ENCODE peak calls at places on chromosomes 13 and 19, in eight cellular contexts. W, G, R, T, P, X, D and H are unnamed samples.

GRCh38 chr19:46901701-46902401 is 41.1 kb downstream of the ARHGAP35 start:
- DNase-seq in W (no peak), G (peak; percentile 61), R (no peak), T (no peak), P (no peak), X (no peak), D (no peak), H (no peak)

GRCh38 chr13:54162069-54162468 is 1133.5 kb downstream of the OLFM4 start:
- DNase-seq in W (peak; percentile 4), G (no peak), R (no peak), T (no peak), P (no peak), X (no peak), D (no peak), H (no peak)

GRCh38 chr19:53768401-53768800 is 55.7 kb downstream of the NLRP12 start:
- DNase-seq in W (no peak), G (no peak), R (no peak), T (no peak), P (no peak), X (no peak), D (no peak), H (peak; percentile 38)

GRCh38 chr13:83452292-83452950 is 429.9 kb downstream of the SLITRK1 start:
- DNase-seq in W (no peak), G (no peak), R (no peak), T (no peak), P (peak; percentile 4), X (no peak), D (no peak), H (no peak)

GRCh38 chr13:98746968-98747367 is 5.5 kb downstream of the SLC15A1 start:
- DNase-seq in W (no peak), G (no peak), R (peak; percentile 14), T (no peak), P (no peak), X (no peak), D (peak; percentile 36), H (no peak)

GRCh38 chr19:18058208-18059009 is 28.3 kb downstream of the IL12RB1 start:
- DNase-seq in W (peak; percentile 73), G (peak; percentile 31), R (peak; percentile 93), T (peak; percentile 94), P (peak; percentile 85), X (peak; percentile 74), D (peak; percentile 81), H (peak; percentile 98)

GRCh38 chr19:43525836-43526771 is 897 bp downstream of the ETHE1 start:
- DNase-seq in W (no peak), G (no peak), R (peak; percentile 64), T (no peak), P (no peak), X (no peak), D (peak; percentile 86), H (peak; percentile 64)

GRCh38 chr19:6521718-6522646 is 8.8 kb upstream of the TNFSF9 start:
- DNase-seq in W (no peak), G (no peak), R (no peak), T (no peak), P (no peak), X (peak; percentile 84), D (peak; percentile 61), H (no peak)

GRCh38 chr19:47036233-47036651 is 12.2 kb downstream of the TMEM160 start:
- DNase-seq in W (peak; percentile 61), G (no peak), R (peak; percentile 62), T (no peak), P (no peak), X (no peak), D (peak; percentile 77), H (no peak)

GRCh38 chr13:86765462-86765861 is 905.7 kb upstream of the SLITRK5 start:
- DNase-seq in W (no peak), G (no peak), R (no peak), T (no peak), P (no peak), X (peak; percentile 31), D (no peak), H (no peak)

GRCh38 chr13:46183018-46183940 is 1.3 kb upstream of the LCP1 start:
- DNase-seq in W (no peak), G (no peak), R (no peak), T (no peak), P (no peak), X (no peak), D (no peak), H (no peak)

GRCh38 chr13:19772306-19772705 is 10.4 kb downstream of the PSPC1 start:
- DNase-seq in W (no peak), G (peak; percentile 20), R (peak; percentile 49), T (no peak), P (no peak), X (no peak), D (no peak), H (no peak)

GRCh38 chr19:49106648-49107135 is 7.5 kb upstream of the LIN7B start:
- DNase-seq in W (peak; percentile 76), G (no peak), R (peak; percentile 70), T (no peak), P (peak; percentile 62), X (peak; percentile 37), D (peak; percentile 61), H (peak; percentile 86)

GRCh38 chr13:101576452-101576851 is 124.0 kb downstream of the ITGBL1 start:
- DNase-seq in W (no peak), G (peak; percentile 54), R (peak; percentile 70), T (no peak), P (no peak), X (no peak), D (no peak), H (no peak)

GRCh38 chr13:26695360-26695705 is 65.3 kb downstream of the GPR12 start:
- DNase-seq in W (peak; percentile 44), G (no peak), R (no peak), T (peak; percentile 87), P (no peak), X (no peak), D (no peak), H (no peak)

GRCh38 chr19:46783670-46784069 is 4.7 kb downstream of the SLC1A5 start:
- DNase-seq in W (no peak), G (no peak), R (no peak), T (no peak), P (no peak), X (no peak), D (no peak), H (peak; percentile 26)

GRCh38 chr19:39024875-39025641 is 7.3 kb downstream of the FBXO27 start:
- DNase-seq in W (no peak), G (no peak), R (no peak), T (no peak), P (no peak), X (no peak), D (no peak), H (no peak)

DNA sequence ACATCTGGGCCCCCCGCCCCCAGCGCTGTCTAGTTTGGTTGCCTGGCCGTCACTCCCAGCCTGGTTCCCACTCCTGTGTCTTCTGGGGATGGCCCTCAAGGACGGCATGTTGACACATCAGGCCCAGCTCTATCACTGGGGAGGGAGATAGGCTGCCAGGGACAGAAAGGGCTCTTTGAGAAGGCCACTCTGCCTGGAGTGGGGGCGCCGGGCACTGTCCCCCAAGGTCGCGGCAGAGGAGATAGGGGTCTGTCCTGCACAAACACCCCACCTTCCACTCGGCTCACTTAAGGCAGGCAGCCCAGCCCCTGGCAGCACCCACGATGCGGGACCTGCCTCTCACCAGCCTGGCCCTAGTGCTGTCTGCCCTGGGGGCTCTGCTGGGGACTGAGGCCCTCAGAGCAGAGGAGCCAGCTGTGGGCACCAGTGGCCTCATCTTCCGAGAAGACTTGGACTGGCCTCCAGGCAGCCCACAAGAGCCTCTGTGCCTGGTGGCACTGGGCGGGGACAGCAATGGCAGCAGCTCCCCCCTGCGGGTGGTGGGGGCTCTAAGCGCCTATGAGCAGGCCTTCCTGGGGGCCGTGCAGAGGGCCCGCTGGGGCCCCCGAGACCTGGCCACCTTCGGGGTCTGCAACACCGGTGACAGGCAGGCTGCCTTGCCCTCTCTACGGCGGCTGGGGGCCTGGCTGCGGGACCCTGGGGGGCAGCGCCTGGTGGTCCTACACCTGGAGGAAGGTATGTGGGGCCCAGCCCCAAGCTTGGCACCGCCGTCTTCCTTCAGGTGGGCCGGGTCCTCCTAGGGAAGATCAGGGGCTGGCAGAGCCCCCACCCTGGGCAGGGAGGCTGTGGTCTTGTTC is at the start of gene AMH:
- DNase-seq in W (no peak), G (no peak), R (no peak), T (no peak), P (no peak), X (no peak), D (no peak), H (no peak)
- H3K27me3 ChIP-seq in W (no peaks in the 10 kb centered on the region), G (peaks cover 22% of the 10 kb centered on the region), R (peaks cover 15% of the 10 kb centered on the region), T (peaks cover 54% of the 10 kb centered on the region), P (peaks cover 36% of the 10 kb centered on the region), X (peaks cover 10% of the 10 kb centered on the region), D (peaks cover 53% of the 10 kb centered on the region), H (peaks cover 14% of the 10 kb centered on the region)

GRCh38 chr13:106490177-106490576 is 45.3 kb downstream of the EFNB2 start:
- DNase-seq in W (no peak), G (no peak), R (no peak), T (no peak), P (no peak), X (no peak), D (no peak), H (no peak)

GRCh38 chr13:106490887-106491321 is 44.6 kb downstream of the EFNB2 start:
- DNase-seq in W (no peak), G (no peak), R (no peak), T (no peak), P (no peak), X (peak; percentile 10), D (no peak), H (no peak)

GRCh38 chr13:106486287-106486686 is 49.2 kb downstream of the EFNB2 start:
- DNase-seq in W (no peak), G (no peak), R (no peak), T (no peak), P (no peak), X (no peak), D (no peak), H (no peak)

GRCh38 chr13:106488671-106489070 is 46.8 kb downstream of the EFNB2 start:
- DNase-seq in W (no peak), G (no peak), R (no peak), T (no peak), P (no peak), X (no peak), D (no peak), H (no peak)

GRCh38 chr13:106488075-106488474 is 47.4 kb downstream of the EFNB2 start:
- DNase-seq in W (no peak), G (no peak), R (no peak), T (no peak), P (no peak), X (no peak), D (peak; percentile 51), H (no peak)
- H3K36me3 ChIP-seq in W (peaks cover 6% of the 10 kb centered on the region), G (peaks cover 24% of the 10 kb centered on the region), R (no peaks in the 10 kb centered on the region), T (peaks cover 15% of the 10 kb centered on the region), P (peaks cover 3% of the 10 kb centered on the region), X (no peaks in the 10 kb centered on the region), D (no peaks in the 10 kb centered on the region), H (peaks cover 1% of the 10 kb centered on the region)

GRCh38 chr13:112229445-112229844 is 146.7 kb upstream of the SPACA7 start:
- DNase-seq in W (peak; percentile 4), G (no peak), R (no peak), T (no peak), P (no peak), X (no peak), D (no peak), H (no peak)
- H3K27me3 ChIP-seq in W (peaks cover 100% of the 10 kb centered on the region), G (no peaks in the 10 kb centered on the region), R (no peaks in the 10 kb centered on the region), T (peaks cover 36% of the 10 kb centered on the region), P (no peaks in the 10 kb centered on the region), X (no peaks in the 10 kb centered on the region), D (no peaks in the 10 kb centered on the region), H (no peaks in the 10 kb centered on the region)

DNA sequence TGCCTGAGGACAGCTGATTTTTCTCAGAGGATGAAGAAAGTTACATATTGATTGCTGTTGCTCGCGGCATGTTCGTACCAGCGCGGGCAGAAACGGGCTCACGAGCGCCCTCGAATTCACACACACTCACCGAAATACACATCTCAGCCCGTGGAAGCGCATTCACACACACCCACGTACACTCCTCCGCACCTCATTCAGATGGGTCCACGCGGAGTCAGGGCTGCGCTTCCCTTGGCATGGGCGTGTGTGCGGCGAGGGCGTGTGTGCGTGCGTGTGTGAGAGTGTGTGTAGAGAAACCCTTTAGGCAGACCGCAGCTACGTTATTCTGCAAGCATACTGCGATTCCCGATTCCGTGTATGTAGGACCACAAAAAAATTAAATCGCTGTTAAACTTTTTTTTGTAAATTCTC is 2.1 kb upstream of the PCDH17 start:
- DNase-seq in W (no peak), G (peak; percentile 35), R (peak; percentile 13), T (no peak), P (peak; percentile 14), X (no peak), D (no peak), H (peak; percentile 25)
- H3K36me3 ChIP-seq in W (no peaks in the 10 kb centered on the region), G (no peaks in the 10 kb centered on the region), R (no peaks in the 10 kb centered on the region), T (no peaks in the 10 kb centered on the region), P (no peaks in the 10 kb centered on the region), X (no peaks in the 10 kb centered on the region), D (no peaks in the 10 kb centered on the region), H (no peaks in the 10 kb centered on the region)